ENCODE peak calls at places on chromosomes 11 and 22, in ten cellular contexts. M is lower lobe of right lung, K is psoas muscle, L is upper lobe of left lung, W is Caco-2, H is PC-9, E is PC-3, Z is SK-N-SH, X is thoracic aorta, J is Peyer's patch. D is an unnamed sample. For H3K4me1 and H3K27me3, the result is how much of the 10 kb centered on the place peaks cover.

GRCh38 chr11:120357620-120358019 is 21.4 kb downstream of the ARHGEF12 start:
- DNase-seq in H (no peak), Z (no peak), J (no peak), W (no peak), M (no peak), K (no peak), E (no peak), X (no peak), L (no peak), D (no peak)

GRCh38 chr11:3904228-3904627 is 48.8 kb downstream of the STIM1 start:
- DNase-seq in W (no peak), E (peak), J (no peak), H (peak), X (no peak), Z (no peak), K (no peak), M (no peak), L (no peak), D (peak)

GRCh38 chr11:94325681-94326080 is 21.3 kb downstream of the IZUMO1R start:
- DNase-seq in M (no peak), W (peak), L (peak), K (no peak), Z (peak), E (peak), H (peak), X (no peak), J (peak), D (peak)

GRCh38 chr22:40499187-40499753 is 128.9 kb downstream of the SGSM3 start:
- DNase-seq in M (no peak), E (peak), K (peak), Z (peak), H (peak), J (no peak), X (no peak), W (peak), L (peak), D (peak)

GRCh38 chr11:6771926-6772898 is at the start of gene OR2AG2:
- DNase-seq in Z (no peak), W (no peak), H (no peak), M (no peak), L (peak), K (no peak), J (peak), X (no peak), E (no peak), D (no peak)

GRCh38 chr11:70471254-70471653 is 72.9 kb downstream of the CTTN start:
- DNase-seq in Z (peak), J (no peak), K (no peak), E (peak), L (no peak), M (no peak), X (no peak), H (no peak), W (peak), D (no peak)

GRCh38 chr11:100790073-100790472 is 103.0 kb downstream of the ARHGAP42 start:
- DNase-seq in E (peak), W (no peak), Z (no peak), H (no peak), L (no peak), K (no peak), M (no peak), J (no peak), X (no peak), D (no peak)

GRCh38 chr22:24455751-24456426 is 28.5 kb downstream of the ADORA2A start:
- DNase-seq in H (no peak), M (no peak), K (no peak), J (no peak), L (no peak), W (no peak), Z (no peak), X (no peak), E (no peak), D (no peak)

GRCh38 chr11:65911682-65912568 is 6.9 kb downstream of the C11orf68 start:
- DNase-seq in J (no peak), E (peak), M (no peak), K (peak), X (no peak), L (no peak), H (peak), Z (peak), W (peak), D (peak)

GRCh38 chr11:118530180-118530682 is 761 bp upstream of the TMEM25 start:
- DNase-seq in M (no peak), J (peak), E (peak), X (no peak), K (no peak), H (no peak), W (peak), L (no peak), Z (no peak), D (peak)

GRCh38 chr11:121460941-121461514 is 8.3 kb upstream of the SORL1-AS1 start:
- DNase-seq in Z (no peak), K (no peak), J (no peak), W (no peak), X (no peak), H (peak), E (peak), L (peak), M (no peak), D (no peak)

GRCh38 chr11:128174465-128175101 is 412.8 kb downstream of the ETS1 start:
- DNase-seq in W (no peak), L (no peak), M (no peak), H (no peak), X (no peak), E (no peak), Z (no peak), K (no peak), J (no peak), D (no peak)

GRCh38 chr11:115739121-115739520 is 234.9 kb upstream of the CADM1 start:
- DNase-seq in Z (no peak), L (no peak), E (no peak), M (no peak), W (no peak), X (no peak), J (no peak), H (no peak), K (no peak), D (peak)

GRCh38 chr22:31870890-31871289 is 73.4 kb upstream of the YWHAH start:
- DNase-seq in H (no peak), M (no peak), E (peak), K (no peak), W (no peak), Z (no peak), L (peak), J (no peak), X (no peak), D (peak)

GRCh38 chr11:128956401-128957203 is 13.9 kb upstream of the TP53AIP1 start:
- DNase-seq in X (no peak), J (peak), E (peak), W (peak), Z (peak), H (peak), L (no peak), K (no peak), M (no peak), D (peak)

GRCh38 chr11:120590472-120590871 is 78.9 kb downstream of the GRIK4 start:
- DNase-seq in E (no peak), L (no peak), J (no peak), H (no peak), K (no peak), X (no peak), Z (no peak), M (peak), W (no peak), D (no peak)

GRCh38 chr11:13962562-13963168 is at the start of gene SPON1:
- DNase-seq in H (no peak), Z (peak), M (peak), X (no peak), K (peak), L (no peak), E (no peak), J (peak), W (peak), D (no peak)

GRCh38 chr22:35357883-35358621 is 22.8 kb upstream of the HMOX1 start:
- DNase-seq in H (peak), E (peak), W (no peak), Z (no peak), X (no peak), L (no peak), J (no peak), K (no peak), M (no peak), D (peak)

GRCh38 chr11:117881217-117881616 is 4.8 kb upstream of the FXYD6 start:
- DNase-seq in E (no peak), M (no peak), J (peak), K (no peak), W (no peak), H (no peak), X (no peak), Z (no peak), L (no peak), D (no peak)

GRCh38 chr11:80034801-80035200 is 594.0 kb upstream of the TENM4 start:
- DNase-seq in Z (no peak), X (no peak), E (peak), J (no peak), M (no peak), L (no peak), W (no peak), K (no peak), H (no peak), D (peak)

GRCh38 chr11:32302826-32303225 is 132.5 kb downstream of the WT1 start:
- DNase-seq in E (no peak), M (no peak), H (no peak), W (no peak), X (no peak), J (no peak), L (no peak), K (no peak), Z (no peak), D (peak)

GRCh38 chr11:11422291-11423128 is 69.5 kb upstream of the CSNK2A3 start:
- DNase-seq in W (no peak), K (no peak), Z (no peak), M (no peak), E (peak), L (no peak), X (no peak), J (no peak), H (no peak), D (no peak)

GRCh38 chr11:93487032-93487483 is 56.1 kb downstream of the SMCO4 start:
- DNase-seq in W (peak), L (no peak), M (no peak), K (no peak), X (no peak), E (no peak), H (no peak), J (no peak), Z (no peak), D (no peak)

GRCh38 chr11:102204174-102204573 is 93.9 kb downstream of the YAP1 start:
- DNase-seq in E (peak), Z (no peak), L (no peak), H (no peak), K (no peak), M (no peak), J (no peak), X (no peak), W (no peak), D (peak)

GRCh38 chr11:75855191-75855590 is 40.2 kb downstream of the UVRAG start:
- DNase-seq in H (no peak), E (no peak), K (no peak), J (no peak), X (no peak), Z (no peak), M (no peak), L (no peak), W (no peak), D (no peak)

DNA sequence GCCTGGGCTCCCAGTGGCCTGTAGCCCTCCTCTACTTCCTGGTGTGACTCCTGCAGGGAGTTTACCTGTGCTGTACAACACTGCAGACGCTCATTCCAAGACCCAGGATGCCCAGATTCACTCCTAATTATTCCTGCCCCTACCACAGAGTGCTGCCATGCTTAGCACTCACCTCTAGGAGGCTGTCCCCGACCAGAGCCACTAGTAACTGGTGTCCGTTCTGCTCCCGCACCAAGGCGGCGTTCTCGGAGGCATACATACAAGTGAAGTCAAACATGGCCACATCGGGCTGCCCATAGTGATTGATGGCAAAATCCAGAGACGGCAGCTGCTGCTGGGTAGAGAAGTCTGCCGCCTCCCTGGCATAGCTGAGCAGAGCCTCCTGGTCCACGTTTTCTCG is 122.3 kb upstream of the BID start:
- DNase-seq in M (no peak), Z (peak), L (no peak), W (peak), J (no peak), K (peak), X (no peak), E (no peak), H (no peak), D (no peak)
- TF ChIP-seq CTCF in M (peak), Z (peak), L (peak), W (peak), J (no peak), K (peak), X (peak), E (peak), H (peak), D (peak)

GRCh38 chr22:19720999-19721485 is 2.3 kb upstream of the GP1BB start:
- DNase-seq in L (no peak), H (no peak), J (no peak), E (no peak), M (no peak), X (no peak), K (no peak), Z (no peak), W (no peak), D (no peak)
- H3K4me1 ChIP-seq in L (under half), H (under half), J (under half), E (under half), M (under half), X (under half), K (under half), Z (under half), W (under half), D (under half)

DNA sequence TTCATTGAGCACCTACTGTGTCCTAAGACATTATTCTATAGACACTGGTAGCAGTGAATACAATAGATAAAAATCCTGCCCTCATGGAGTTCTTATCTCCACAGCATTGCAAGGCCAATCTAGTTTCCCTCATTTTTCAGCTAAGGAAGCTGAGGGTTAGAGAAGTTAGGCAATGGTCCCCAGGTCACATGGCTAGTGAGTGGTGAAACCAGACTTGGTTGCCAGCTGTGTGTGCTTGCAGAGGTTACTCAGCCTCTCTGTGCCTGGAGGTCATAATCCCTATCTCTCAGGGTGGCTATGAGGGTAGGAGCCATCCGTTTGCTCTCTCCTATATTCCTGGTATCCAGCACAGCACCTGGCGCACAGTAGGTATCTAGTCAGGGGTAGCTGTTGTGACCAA is 147.7 kb upstream of the SEZ6L start:
- DNase-seq in W (no peak), Z (no peak), M (no peak), K (no peak), X (no peak), J (no peak), L (no peak), H (no peak), E (no peak), D (no peak)
- H3K27me3 ChIP-seq in W (under half), Z (under half), M (under half), K (under half), X (under half), J (under half), L (under half), H (under half), E (under half), D (under half)

GRCh38 chr11:122756417-122756816 is 81.9 kb upstream of the CRTAM start:
- DNase-seq in K (peak), X (no peak), W (no peak), H (no peak), M (peak), Z (no peak), J (peak), E (no peak), L (peak), D (no peak)
- TF ChIP-seq CTCF in K (no peak), X (no peak), W (no peak), H (no peak), M (peak), Z (no peak), J (no peak), E (peak), L (peak), D (peak)

GRCh38 chr11:2465201-2466068 is 20.6 kb downstream of the KCNQ1 start:
- DNase-seq in Z (no peak), M (no peak), K (no peak), J (no peak), H (no peak), X (no peak), E (no peak), L (peak), W (no peak), D (no peak)
- H3K4me1 ChIP-seq in Z (under half), M (under half), K (under half), J (under half), H (under half), X (under half), E (under half), L (under half), W (under half), D (under half)

GRCh38 chr22:22068025-22068424 is 85.4 kb upstream of the TOP3B start:
- DNase-seq in K (no peak), W (no peak), J (no peak), X (no peak), L (no peak), E (no peak), H (no peak), M (no peak), Z (no peak), D (no peak)
- H3K27me3 ChIP-seq in K (under half), W (under half), J (under half), X (under half), L (under half), E (under half), H (under half), M (under half), Z (under half), D (under half)